ENCODE peak calls at places on chromosomes 11 and 22, in nine cellular contexts. Z is IMR-90, K is endothelial cell, X is pancreas, W is tibial nerve, A is Calu3, D is AG04450, P is foreskin keratinocyte, Q is keratinocyte. N is an unnamed sample.
A peak's percentile ranks its signal among the peaks of the same experiment; 100 is the strongest.

GRCh38 chr22:47630741-47631534 is 868.5 kb downstream of the TBC1D22A start:
- DNase-seq in Z (no peak), X (no peak), W (no peak), A (no peak), K (no peak), P (no peak), Q (no peak), D (no peak), N (no peak)

GRCh38 chr11:63945482-63946163 is 6.8 kb downstream of the NAA40 start:
- DNase-seq in X (peak; percentile 79), Q (no peak), K (peak; percentile 48), Z (peak; percentile 68), P (peak; percentile 54), W (peak; percentile 57), A (peak; percentile 73), D (peak; percentile 27), N (peak; percentile 77)

GRCh38 chr11:63699906-63700305 is 18.6 kb downstream of the RTN3 start:
- DNase-seq in P (no peak), X (no peak), K (no peak), D (no peak), A (no peak), Q (no peak), Z (no peak), W (no peak), N (no peak)

GRCh38 chr11:130118636-130119387 is 40.8 kb upstream of the ST14 start:
- DNase-seq in X (no peak), P (no peak), K (no peak), Q (no peak), D (no peak), Z (no peak), W (no peak), A (no peak), N (no peak)

GRCh38 chr11:46242462-46242960 is 35.0 kb upstream of the CREB3L1 start:
- DNase-seq in Q (no peak), A (no peak), Z (no peak), K (no peak), D (no peak), P (no peak), W (no peak), X (no peak), N (no peak)

GRCh38 chr22:46381142-46381541 is 45.6 kb downstream of the TRMU start:
- DNase-seq in D (no peak), X (no peak), Q (no peak), K (no peak), W (no peak), Z (peak; percentile 10), A (no peak), P (peak; percentile 20), N (no peak)

GRCh38 chr22:17971711-17972110 is 52.6 kb downstream of the MICAL3 start:
- DNase-seq in W (no peak), X (no peak), A (no peak), Z (no peak), K (no peak), P (no peak), Q (no peak), D (no peak), N (no peak)

GRCh38 chr11:69055598-69056516 is 7.1 kb downstream of the TPCN2 start:
- DNase-seq in K (no peak), Q (no peak), X (no peak), P (no peak), D (no peak), Z (no peak), A (no peak), W (no peak), N (no peak)

GRCh38 chr11:100705447-100705846 is 18.4 kb downstream of the ARHGAP42 start:
- DNase-seq in P (no peak), Z (no peak), X (no peak), Q (no peak), A (no peak), D (no peak), W (no peak), K (no peak), N (no peak)

GRCh38 chr11:119460582-119460981 is 37.6 kb upstream of the THY1 start:
- DNase-seq in P (no peak), K (no peak), D (peak; percentile 95), W (no peak), X (no peak), Z (peak; percentile 97), Q (no peak), A (no peak), N (no peak)

GRCh38 chr22:28208036-28208435 is 289.0 kb upstream of the PITPNB start:
- DNase-seq in D (no peak), X (no peak), Q (no peak), A (no peak), Z (no peak), K (no peak), P (peak; percentile 71), W (no peak), N (no peak)

GRCh38 chr11:130074736-130075135 is 5.0 kb downstream of the APLP2 start:
- DNase-seq in W (no peak), K (no peak), Q (no peak), P (no peak), A (no peak), Z (no peak), D (no peak), X (no peak), N (no peak)

GRCh38 chr22:32185821-32186220 is 19.1 kb downstream of the RFPL2 start:
- DNase-seq in P (no peak), D (no peak), K (no peak), A (no peak), X (no peak), Z (no peak), Q (no peak), W (no peak), N (no peak)

GRCh38 chr22:36433318-36434231 is 45.8 kb upstream of the MYH9 start:
- DNase-seq in Z (no peak), X (peak; percentile 88), P (no peak), Q (no peak), K (no peak), D (no peak), W (no peak), A (peak; percentile 42), N (no peak)

GRCh38 chr22:27456696-27457503 is 344.7 kb downstream of the MN1 start:
- DNase-seq in W (no peak), K (no peak), P (peak; percentile 99), Q (no peak), D (peak; percentile 75), A (no peak), X (no peak), Z (peak; percentile 93), N (no peak)

GRCh38 chr22:42313804-42314581 is 43.5 kb upstream of the TCF20 start:
- DNase-seq in D (no peak), X (peak; percentile 80), Q (peak; percentile 59), Z (peak; percentile 54), A (peak; percentile 68), K (peak; percentile 60), W (no peak), P (peak; percentile 72), N (no peak)

GRCh38 chr11:88480217-88480616 is 142.7 kb upstream of the CTSC start:
- DNase-seq in P (peak; percentile 87), A (no peak), Z (peak; percentile 86), X (no peak), K (no peak), D (peak; percentile 64), Q (no peak), W (no peak), N (no peak)

GRCh38 chr11:47606731-47607130 is 12.5 kb upstream of the C1QTNF4 start:
- DNase-seq in Z (peak; percentile 24), K (no peak), D (no peak), P (no peak), W (no peak), Q (no peak), X (no peak), A (no peak), N (no peak)

GRCh38 chr11:95338430-95338991 is 107.5 kb upstream of the SESN3 start:
- DNase-seq in W (peak; percentile 19), K (no peak), Q (no peak), P (peak; percentile 47), Z (peak; percentile 10), X (no peak), D (no peak), A (no peak), N (no peak)

GRCh38 chr11:35357893-35358292 is 61.5 kb downstream of the SLC1A2 start:
- DNase-seq in X (no peak), Z (peak; percentile 81), Q (no peak), W (no peak), P (no peak), D (no peak), A (no peak), K (no peak), N (no peak)

GRCh38 chr22:39270280-39270679 is 25.5 kb upstream of the PDGFB start:
- DNase-seq in Q (no peak), X (no peak), A (no peak), P (no peak), W (no peak), K (no peak), D (no peak), Z (no peak), N (no peak)
- TF ChIP-seq CTCF in Q (no peak), X (no peak), A (no peak), P (no peak), W (no peak), K (no peak), D (no peak), Z (no peak), N (no peak)

DNA sequence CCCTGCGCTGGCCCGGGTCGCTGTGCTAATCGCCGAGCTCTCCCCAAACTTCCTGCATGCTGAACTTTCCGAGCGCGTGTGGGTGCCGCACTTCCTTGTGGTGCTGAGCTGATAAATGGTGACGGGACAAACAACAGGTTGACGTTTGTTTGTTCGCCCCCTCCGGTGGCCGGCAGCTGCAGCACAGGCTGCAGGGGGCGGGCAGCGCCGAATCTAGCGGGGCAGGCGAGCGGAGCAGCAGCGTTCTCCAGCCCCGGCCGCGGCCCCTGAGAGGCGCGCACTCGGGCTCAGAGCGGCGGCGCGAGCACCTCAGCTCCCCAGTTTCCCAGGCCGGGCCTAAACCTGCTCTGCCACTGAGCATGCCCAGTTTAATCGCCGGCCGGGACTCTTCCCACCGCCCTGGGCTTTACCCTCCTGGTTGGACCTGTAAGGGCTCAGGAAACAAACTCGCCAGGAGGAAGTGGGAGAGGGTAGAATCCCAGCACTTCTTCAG is at the start of gene PDGFD:
- DNase-seq in D (peak; percentile 30), A (peak; percentile 79), Z (peak; percentile 70), Q (no peak), W (peak; percentile 21), P (peak; percentile 69), K (peak; percentile 85), X (peak; percentile 78), N (no peak)
- TF ChIP-seq CTCF in D (peak; percentile 57), A (peak; percentile 23), Z (peak; percentile 43), Q (peak; percentile 8), W (peak; percentile 55), P (peak; percentile 44), K (peak; percentile 20), X (peak; percentile 23), N (no peak)

DNA sequence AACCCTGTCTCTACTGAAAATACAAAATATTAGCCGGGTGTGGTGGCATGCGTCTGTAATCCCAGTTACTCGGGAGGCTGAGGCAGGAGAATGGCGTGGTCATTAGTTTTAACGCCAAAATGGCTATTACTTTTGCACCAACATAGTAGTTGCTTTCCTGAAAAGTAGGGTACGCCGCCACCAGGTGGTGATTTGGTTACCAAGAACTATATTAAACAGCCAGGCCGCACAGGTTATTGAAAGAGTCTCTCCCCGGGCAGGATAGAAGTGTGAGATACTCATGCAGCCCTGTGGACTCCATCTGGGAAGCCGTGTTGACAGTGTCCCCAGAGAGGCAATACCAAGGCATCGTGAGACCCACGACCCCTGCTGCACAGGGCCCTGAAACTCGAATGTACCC is 24.6 kb upstream of the LRRC32 start:
- DNase-seq in X (no peak), W (no peak), Z (no peak), Q (no peak), K (no peak), P (no peak), A (no peak), D (no peak), N (no peak)
- TF ChIP-seq CTCF in X (no peak), W (no peak), Z (no peak), Q (no peak), K (no peak), P (peak; percentile 22), A (no peak), D (no peak), N (no peak)

GRCh38 chr11:12091957-12092558 is 18.3 kb upstream of the MICAL2 start:
- DNase-seq in W (no peak), Z (no peak), D (no peak), X (no peak), A (no peak), K (no peak), P (no peak), Q (no peak), N (no peak)
- TF ChIP-seq CTCF in W (no peak), Z (peak; percentile 18), D (peak; percentile 43), X (no peak), A (no peak), K (no peak), P (no peak), Q (no peak), N (no peak)